ENCODE peak calls at places on chromosome 19, in four cellular contexts. One of them, this sample, is unnamed.

GRCh38 chr19:13803038-13803437 is 7.8 kb downstream of the ZSWIM4 start:
- DNase-seq in fibroblast of gingiva: no peak
- DNase-seq in WTC11: no peak
- DNase-seq in NCI-H345: no peak
- DNase-seq in this sample: no peak

GRCh38 chr19:52221831-52222375 is 32.1 kb downstream of the PPP2R1A start:
- DNase-seq in fibroblast of gingiva: no peak
- DNase-seq in WTC11: no peak
- DNase-seq in NCI-H345: no peak
- DNase-seq in this sample: no peak

GRCh38 chr19:39754544-39754943 is 16.7 kb upstream of the CLC start:
- DNase-seq in fibroblast of gingiva: no peak
- DNase-seq in WTC11: no peak
- DNase-seq in NCI-H345: no peak
- DNase-seq in this sample: no peak

GRCh38 chr19:11378319-11379189 is 4.1 kb downstream of the SWSAP1 start:
- DNase-seq in fibroblast of gingiva: peak; percentile 52
- DNase-seq in WTC11: peak; percentile 77
- DNase-seq in NCI-H345: peak; percentile 2
- DNase-seq in this sample: no peak

GRCh38 chr19:51688665-51689571 is 4.2 kb upstream of the SPACA6 start:
- DNase-seq in fibroblast of gingiva: peak; percentile 99
- DNase-seq in WTC11: peak; percentile 81
- DNase-seq in NCI-H345: no peak
- DNase-seq in this sample: peak; percentile 87

GRCh38 chr19:45340232-45340898 is at the start of gene KLC3:
- DNase-seq in fibroblast of gingiva: no peak
- DNase-seq in WTC11: peak; percentile 66
- DNase-seq in NCI-H345: peak; percentile 49
- DNase-seq in this sample: peak; percentile 45

GRCh38 chr19:47105874-47106273 is 7.7 kb downstream of the ZC3H4 start:
- DNase-seq in fibroblast of gingiva: no peak
- DNase-seq in WTC11: no peak
- DNase-seq in NCI-H345: no peak
- DNase-seq in this sample: no peak

GRCh38 chr19:17103177-17103576 is 27.6 kb downstream of the MYO9B start:
- DNase-seq in fibroblast of gingiva: no peak
- DNase-seq in WTC11: peak; percentile 70
- DNase-seq in NCI-H345: no peak
- DNase-seq in this sample: no peak

GRCh38 chr19:40433391-40434216 is 7.8 kb upstream of the SERTAD1 start:
- DNase-seq in fibroblast of gingiva: peak; percentile 94
- DNase-seq in WTC11: peak; percentile 80
- DNase-seq in NCI-H345: peak; percentile 91
- DNase-seq in this sample: peak; percentile 71

GRCh38 chr19:41194157-41194552 is 1.1 kb downstream of the CYP2S1 start:
- DNase-seq in fibroblast of gingiva: no peak
- DNase-seq in WTC11: no peak
- DNase-seq in NCI-H345: no peak
- DNase-seq in this sample: no peak

GRCh38 chr19:47427241-47428176 is 8.2 kb upstream of the MEIS3 start:
- DNase-seq in fibroblast of gingiva: peak; percentile 26
- DNase-seq in WTC11: peak; percentile 94
- DNase-seq in NCI-H345: peak; percentile 74
- DNase-seq in this sample: peak; percentile 89

GRCh38 chr19:11987405-11988231 is 22.8 kb downstream of the ZNF763 start:
- DNase-seq in fibroblast of gingiva: peak; percentile 89
- DNase-seq in WTC11: peak; percentile 98
- DNase-seq in NCI-H345: peak; percentile 73
- DNase-seq in this sample: peak; percentile 64

GRCh38 chr19:7360393-7360984 is 11.8 kb downstream of the ARHGEF18 start:
- DNase-seq in fibroblast of gingiva: no peak
- DNase-seq in WTC11: no peak
- DNase-seq in NCI-H345: no peak
- DNase-seq in this sample: no peak

GRCh38 chr19:54418030-54418929 is 3.0 kb downstream of the TTYH1 start:
- DNase-seq in fibroblast of gingiva: no peak
- DNase-seq in WTC11: no peak
- DNase-seq in NCI-H345: no peak
- DNase-seq in this sample: no peak

GRCh38 chr19:4516939-4517300 is 1.4 kb downstream of the PLIN4 start:
- DNase-seq in fibroblast of gingiva: peak; percentile 61
- DNase-seq in WTC11: no peak
- DNase-seq in NCI-H345: no peak
- DNase-seq in this sample: no peak

GRCh38 chr19:58001895-58002369 is 688 bp downstream of the ZNF606 start:
- DNase-seq in fibroblast of gingiva: no peak
- DNase-seq in WTC11: no peak
- DNase-seq in NCI-H345: peak; percentile 9
- DNase-seq in this sample: no peak

GRCh38 chr19:15379996-15380647 is 535 bp upstream of the AKAP8 start:
- DNase-seq in fibroblast of gingiva: peak; percentile 57
- DNase-seq in WTC11: peak; percentile 78
- DNase-seq in NCI-H345: peak; percentile 65
- DNase-seq in this sample: no peak

GRCh38 chr19:13057147-13057572 is 45.5 kb downstream of the LYL1 start:
- DNase-seq in fibroblast of gingiva: no peak
- DNase-seq in WTC11: no peak
- DNase-seq in NCI-H345: peak; percentile 4
- DNase-seq in this sample: peak; percentile 61

GRCh38 chr19:3977242-3978143 is 6.6 kb upstream of the DAPK3 start:
- DNase-seq in fibroblast of gingiva: no peak
- DNase-seq in WTC11: no peak
- DNase-seq in NCI-H345: no peak
- DNase-seq in this sample: no peak

GRCh38 chr19:12703056-12703455 is 6.6 kb upstream of the FBXW9 start:
- DNase-seq in fibroblast of gingiva: no peak
- DNase-seq in WTC11: peak; percentile 88
- DNase-seq in NCI-H345: no peak
- DNase-seq in this sample: no peak

GRCh38 chr19:18290250-18291018 is 9.0 kb upstream of the JUND start:
- DNase-seq in fibroblast of gingiva: no peak
- DNase-seq in WTC11: no peak
- DNase-seq in NCI-H345: no peak
- DNase-seq in this sample: no peak

GRCh38 chr19:32363175-32363574 is 17.8 kb downstream of the ZNF507 start:
- DNase-seq in fibroblast of gingiva: peak; percentile 58
- DNase-seq in WTC11: no peak
- DNase-seq in NCI-H345: no peak
- DNase-seq in this sample: no peak

GRCh38 chr19:1307320-1307719 is 21.6 kb downstream of the EFNA2 start:
- DNase-seq in fibroblast of gingiva: no peak
- DNase-seq in WTC11: no peak
- DNase-seq in NCI-H345: no peak
- DNase-seq in this sample: no peak

GRCh38 chr19:39325778-39326680 is 5.4 kb upstream of the LRFN1 start:
- DNase-seq in fibroblast of gingiva: no peak
- DNase-seq in WTC11: peak; percentile 45
- DNase-seq in NCI-H345: no peak
- DNase-seq in this sample: no peak

GRCh38 chr19:46748325-46749109 is 2.3 kb upstream of the STRN4 start:
- DNase-seq in fibroblast of gingiva: peak; percentile 28
- DNase-seq in WTC11: peak; percentile 88
- DNase-seq in NCI-H345: no peak
- DNase-seq in this sample: peak; percentile 34

GRCh38 chr19:51571599-51571998 is 516 bp downstream of the ZNF175 start:
- DNase-seq in fibroblast of gingiva: no peak
- DNase-seq in WTC11: no peak
- DNase-seq in NCI-H345: no peak
- DNase-seq in this sample: no peak

GRCh38 chr19:32688315-32688714 is 3.3 kb upstream of the NUDT19 start:
- DNase-seq in fibroblast of gingiva: no peak
- DNase-seq in WTC11: no peak
- DNase-seq in NCI-H345: no peak
- DNase-seq in this sample: no peak

GRCh38 chr19:44807652-44808462 is 1.0 kb upstream of the BCAM start:
- DNase-seq in fibroblast of gingiva: peak; percentile 10
- DNase-seq in WTC11: peak; percentile 89
- DNase-seq in NCI-H345: no peak
- DNase-seq in this sample: no peak

GRCh38 chr19:17420267-17420924 is 549 bp downstream of the MVB12A start:
- DNase-seq in fibroblast of gingiva: peak; percentile 29
- DNase-seq in WTC11: peak; percentile 59
- DNase-seq in NCI-H345: no peak
- DNase-seq in this sample: no peak